ENCODE peak calls at places on chromosome 3, in five cellular contexts. L is CD8-positive, alpha-beta T cell; J is PC-3; X is MM.1S; K is psoas muscle. D is an unnamed sample.

GRCh38 chr3:42505203-42505848 is 2.9 kb downstream of the VIPR1 start:
- DNase-seq in L (no peak), J (no peak), X (no peak), K (no peak), D (no peak)

GRCh38 chr3:73500321-73500720 is 124.4 kb downstream of the PDZRN3 start:
- DNase-seq in L (no peak), J (no peak), X (no peak), K (no peak), D (no peak)

GRCh38 chr3:116348216-116348615 is 97.1 kb downstream of the LSAMP start:
- DNase-seq in L (no peak), J (no peak), X (no peak), K (no peak), D (no peak)

GRCh38 chr3:59001675-59002074 is 48.1 kb downstream of the CFAP20DC start:
- DNase-seq in L (no peak), J (no peak), X (no peak), K (no peak), D (no peak)

GRCh38 chr3:54909236-54909635 is 18.6 kb downstream of the LRTM1 start:
- DNase-seq in L (no peak), J (no peak), X (no peak), K (no peak), D (no peak)

GRCh38 chr3:122101646-122102045 is 46.5 kb downstream of the CD86 start:
- DNase-seq in L (no peak), J (peak; percentile 87), X (peak; percentile 80), K (no peak), D (peak; percentile 49)

GRCh38 chr3:7504886-7505775 is 644.2 kb downstream of the GRM7 start:
- DNase-seq in L (no peak), J (peak; percentile 70), X (no peak), K (no peak), D (peak; percentile 98)

GRCh38 chr3:111695584-111696213 is 100.6 kb upstream of the ZBED2 start:
- DNase-seq in L (no peak), J (peak; percentile 89), X (no peak), K (no peak), D (peak; percentile 69)

GRCh38 chr3:139541156-139541897 is 1.8 kb upstream of the RBP1 start:
- DNase-seq in L (no peak), J (no peak), X (no peak), K (no peak), D (no peak)

GRCh38 chr3:117059054-117059989 is 349.7 kb downstream of the TUSC7 start:
- DNase-seq in L (no peak), J (peak; percentile 34), X (peak; percentile 54), K (no peak), D (peak; percentile 44)

GRCh38 chr3:190013943-190014924 is 106.5 kb downstream of the P3H2 start:
- DNase-seq in L (no peak), J (peak; percentile 1), X (no peak), K (no peak), D (no peak)

GRCh38 chr3:151750181-151750580 is 16.5 kb downstream of the AADACL2 start:
- DNase-seq in L (no peak), J (no peak), X (no peak), K (no peak), D (no peak)

GRCh38 chr3:111764645-111765091 is 94.4 kb upstream of the PHLDB2 start:
- DNase-seq in L (no peak), J (peak; percentile 63), X (no peak), K (no peak), D (peak; percentile 68)

GRCh38 chr3:11610044-11610671 is 33.6 kb downstream of the VGLL4 start:
- DNase-seq in L (no peak), J (no peak), X (no peak), K (peak; percentile 37), D (peak; percentile 67)

GRCh38 chr3:31288641-31289100 is 244.1 kb upstream of the STT3B start:
- DNase-seq in L (no peak), J (peak; percentile 96), X (peak; percentile 24), K (no peak), D (peak; percentile 54)

GRCh38 chr3:59817511-59817910 is 767.7 kb upstream of the CFAP20DC start:
- DNase-seq in L (no peak), J (peak; percentile 18), X (no peak), K (no peak), D (no peak)

GRCh38 chr3:5694267-5694666 is 506.8 kb downstream of the EDEM1 start:
- DNase-seq in L (no peak), J (peak; percentile 33), X (no peak), K (no peak), D (no peak)

GRCh38 chr3:172328282-172328681 is 120.0 kb downstream of the GHSR start:
- DNase-seq in L (no peak), J (no peak), X (no peak), K (no peak), D (no peak)

GRCh38 chr3:128309026-128309425 is 155.7 kb downstream of the EEFSEC start:
- DNase-seq in L (no peak), J (no peak), X (no peak), K (no peak), D (no peak)

GRCh38 chr3:49377483-49377882 is 19.3 kb upstream of the GPX1 start:
- DNase-seq in L (no peak), J (peak; percentile 56), X (no peak), K (no peak), D (peak; percentile 59)

GRCh38 chr3:193933451-193933850 is 202.5 kb upstream of the HES1 start:
- DNase-seq in L (no peak), J (no peak), X (no peak), K (no peak), D (no peak)

GRCh38 chr3:129793356-129793755 is 100.2 kb downstream of the TMCC1 start:
- DNase-seq in L (no peak), J (peak; percentile 48), X (no peak), K (no peak), D (peak; percentile 68)

GRCh38 chr3:156551746-156552145 is 3.2 kb downstream of the SSR3 start:
- DNase-seq in L (no peak), J (peak; percentile 76), X (no peak), K (no peak), D (peak; percentile 79)

GRCh38 chr3:64294771-64295170 is 69.5 kb upstream of the PRICKLE2 start:
- DNase-seq in L (no peak), J (no peak), X (no peak), K (no peak), D (no peak)

GRCh38 chr3:41711656-41712055 is 250.2 kb downstream of the ULK4 start:
- DNase-seq in L (no peak), J (no peak), X (no peak), K (no peak), D (peak; percentile 44)

GRCh38 chr3:113166719-113167492 is 44.5 kb upstream of the BOC start:
- DNase-seq in L (no peak), J (peak; percentile 48), X (no peak), K (peak; percentile 29), D (peak; percentile 53)

GRCh38 chr3:54863366-54863765 is 64.5 kb downstream of the LRTM1 start:
- DNase-seq in L (no peak), J (no peak), X (no peak), K (no peak), D (no peak)

GRCh38 chr3:136621628-136622027 is 130.6 kb downstream of the STAG1 start:
- DNase-seq in L (no peak), J (peak; percentile 68), X (no peak), K (no peak), D (peak; percentile 66)

GRCh38 chr3:38805765-38806386 is 10.1 kb downstream of the SCN10A start:
- DNase-seq in L (no peak), J (peak; percentile 85), X (peak; percentile 84), K (no peak), D (peak; percentile 85)

GRCh38 chr3:184733971-184734608 is 22.2 kb upstream of the MAGEF1 start:
- DNase-seq in L (no peak), J (no peak), X (no peak), K (no peak), D (no peak)

GRCh38 chr3:125168711-125169410 is 43.7 kb downstream of the SLC12A8 start:
- DNase-seq in L (no peak), J (no peak), X (no peak), K (no peak), D (no peak)

DNA sequence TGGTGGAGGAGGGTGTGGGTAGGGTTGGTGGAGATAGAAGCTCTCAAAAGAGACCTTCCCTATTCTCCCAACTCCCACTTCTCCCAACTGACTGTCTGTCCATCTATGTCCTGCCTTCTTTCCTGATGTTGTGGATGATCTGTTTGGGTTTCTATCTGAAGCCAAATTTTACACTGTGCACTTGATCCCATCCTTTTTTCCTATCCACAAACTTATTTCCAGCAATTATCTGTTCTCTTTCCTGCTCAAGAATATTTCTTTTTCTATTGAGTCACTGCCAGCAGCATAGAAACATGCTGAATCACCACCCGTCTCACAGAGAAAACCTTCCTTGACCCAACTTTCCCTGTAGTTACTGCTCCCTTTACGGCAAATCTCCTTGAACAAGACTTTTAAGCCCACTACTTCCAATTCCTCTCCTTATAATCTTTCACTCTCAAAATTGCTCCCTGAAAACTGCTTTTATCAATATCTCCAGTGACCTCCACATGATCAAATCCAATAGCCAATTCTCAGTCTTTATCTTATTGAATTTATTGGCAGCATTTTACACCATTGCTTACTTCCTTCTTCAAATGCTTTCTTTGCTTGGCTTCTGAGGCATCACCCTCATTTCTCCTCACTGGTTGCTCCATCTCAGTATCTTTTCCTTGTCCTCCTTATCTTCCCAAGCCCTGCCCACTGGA is 141.2 kb upstream of the SLC7A14 start:
- DNase-seq in L (no peak), J (peak; percentile 84), X (no peak), K (no peak), D (peak; percentile 91)
- H3K4me3 ChIP-seq in L (no peak overlapping the region), J (peak overlapping the region; percentile 47), X (no peak overlapping the region), K (no peak overlapping the region), D (no peak overlapping the region)

DNA sequence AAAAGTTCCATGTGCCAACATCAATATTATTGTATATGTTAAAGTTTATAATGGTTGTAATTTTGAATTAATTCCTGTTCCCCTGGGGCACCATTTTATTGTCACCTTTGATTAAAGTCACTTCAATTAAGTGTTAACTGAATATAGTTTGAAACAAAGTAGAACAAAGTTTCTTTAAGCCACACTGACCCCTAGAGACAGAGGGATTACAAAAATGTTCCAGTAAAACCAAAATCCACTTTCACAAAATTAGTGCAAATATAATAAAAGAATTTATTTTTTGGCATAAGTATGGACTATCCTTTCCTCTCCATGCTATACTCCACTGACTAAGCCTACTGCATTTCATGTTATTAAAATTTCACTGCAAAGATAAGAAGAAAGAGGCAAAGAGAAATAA is 123.9 kb downstream of the ZMAT3 start:
- DNase-seq in L (no peak), J (no peak), X (peak; percentile 37), K (no peak), D (no peak)
- TF ChIP-seq CTCF in L (no peak), J (peak; percentile 35), X (peak; percentile 28), K (no peak), D (no peak)

GRCh38 chr3:8768364-8769087 is 887 bp downstream of the OXTR start:
- DNase-seq in L (no peak), J (peak; percentile 20), X (no peak), K (no peak), D (no peak)
- H3K4me3 ChIP-seq in L (no peak overlapping the region), J (peak overlapping the region; percentile 82), X (peak overlapping the region; percentile 59), K (peak overlapping the region; percentile 65), D (peak overlapping the region; percentile 58)

DNA sequence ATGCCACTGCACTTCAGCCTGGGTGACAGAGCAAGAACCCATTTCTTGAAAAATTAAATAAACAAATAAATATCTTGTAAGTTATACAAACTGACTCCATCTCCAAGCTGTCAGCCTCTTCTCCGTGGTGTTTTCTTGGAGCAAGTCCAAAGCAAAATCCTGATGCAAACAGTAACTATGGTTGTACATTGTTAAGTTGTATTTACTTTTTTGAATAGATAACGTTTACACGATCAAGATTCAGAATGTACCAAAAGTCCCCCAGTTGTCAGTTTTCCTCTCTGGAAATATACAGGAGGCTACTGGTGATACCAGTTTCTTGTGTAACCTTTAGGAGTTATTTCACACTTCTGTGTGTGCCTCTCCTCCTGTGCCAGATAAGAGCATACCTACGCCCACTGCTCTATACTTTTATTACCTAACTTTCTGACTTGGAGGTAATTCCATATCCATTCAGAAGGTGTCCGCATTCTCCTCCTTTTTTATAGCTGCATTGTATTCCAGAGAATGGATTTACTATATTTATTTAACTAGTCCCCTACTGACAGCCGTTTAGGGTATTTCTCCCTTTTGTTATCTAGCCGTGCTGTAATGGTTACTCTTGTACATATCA is 14.2 kb downstream of the CMTM7 start:
- DNase-seq in L (no peak), J (no peak), X (no peak), K (no peak), D (peak; percentile 39)
- TF ChIP-seq CTCF in L (no peak), J (no peak), X (no peak), K (no peak), D (no peak)